ENCODE peak calls at places on chromosomes 1 and 21, in seven cellular contexts. One of them, this sample, is unnamed.

GRCh38 chr1:216742625-216743024 is 19.4 kb upstream of the ESRRG start:
- DNase-seq in stimulated activated naive CD8-positive, alpha-beta T cell treated with anti-CD3 and anti-CD28 coated beads, Interleukin-15, amount 100 ng/mL, for 72 hours: no peak
- DNase-seq in putamen: no peak
- DNase-seq in thoracic aorta: no peak
- DNase-seq in activated T-cell treated with anti-CD3 and anti-CD28 coated beads, Interleukin-2, amount 50 U/mL, for 72 hours: no peak
- DNase-seq in stimulated activated CD8-positive, alpha-beta memory T cell treated with anti-CD3 and anti-CD28 coated beads, Interleukin-2, amount 100 ng/mL, for 48 hours: no peak
- DNase-seq in iris pigment epithelial cell: peak
- DNase-seq in this sample: no peak

GRCh38 chr1:177927021-177927596 is 42.7 kb downstream of the SEC16B start:
- DNase-seq in stimulated activated CD8-positive, alpha-beta memory T cell treated with anti-CD3 and anti-CD28 coated beads, Interleukin-2, amount 100 ng/mL, for 48 hours: no peak
- DNase-seq in activated T-cell treated with anti-CD3 and anti-CD28 coated beads, Interleukin-2, amount 50 U/mL, for 72 hours: no peak
- DNase-seq in putamen: no peak
- DNase-seq in thoracic aorta: no peak
- DNase-seq in stimulated activated naive CD8-positive, alpha-beta T cell treated with anti-CD3 and anti-CD28 coated beads, Interleukin-15, amount 100 ng/mL, for 72 hours: no peak
- DNase-seq in iris pigment epithelial cell: peak
- DNase-seq in this sample: peak

GRCh38 chr1:198556969-198557368 is 16.5 kb upstream of the ATP6V1G3 start:
- DNase-seq in putamen: peak
- DNase-seq in stimulated activated CD8-positive, alpha-beta memory T cell treated with anti-CD3 and anti-CD28 coated beads, Interleukin-2, amount 100 ng/mL, for 48 hours: no peak
- DNase-seq in stimulated activated naive CD8-positive, alpha-beta T cell treated with anti-CD3 and anti-CD28 coated beads, Interleukin-15, amount 100 ng/mL, for 72 hours: peak
- DNase-seq in iris pigment epithelial cell: no peak
- DNase-seq in thoracic aorta: no peak
- DNase-seq in activated T-cell treated with anti-CD3 and anti-CD28 coated beads, Interleukin-2, amount 50 U/mL, for 72 hours: peak
- DNase-seq in this sample: no peak

GRCh38 chr1:201594575-201595245 is 55.8 kb downstream of the NAV1 start:
- DNase-seq in activated T-cell treated with anti-CD3 and anti-CD28 coated beads, Interleukin-2, amount 50 U/mL, for 72 hours: no peak
- DNase-seq in iris pigment epithelial cell: no peak
- DNase-seq in putamen: no peak
- DNase-seq in stimulated activated CD8-positive, alpha-beta memory T cell treated with anti-CD3 and anti-CD28 coated beads, Interleukin-2, amount 100 ng/mL, for 48 hours: no peak
- DNase-seq in stimulated activated naive CD8-positive, alpha-beta T cell treated with anti-CD3 and anti-CD28 coated beads, Interleukin-15, amount 100 ng/mL, for 72 hours: no peak
- DNase-seq in thoracic aorta: no peak
- DNase-seq in this sample: no peak

GRCh38 chr1:42454409-42454808 is 1.4 kb downstream of the ZMYND12 start:
- DNase-seq in activated T-cell treated with anti-CD3 and anti-CD28 coated beads, Interleukin-2, amount 50 U/mL, for 72 hours: no peak
- DNase-seq in putamen: no peak
- DNase-seq in thoracic aorta: no peak
- DNase-seq in iris pigment epithelial cell: no peak
- DNase-seq in stimulated activated naive CD8-positive, alpha-beta T cell treated with anti-CD3 and anti-CD28 coated beads, Interleukin-15, amount 100 ng/mL, for 72 hours: no peak
- DNase-seq in stimulated activated CD8-positive, alpha-beta memory T cell treated with anti-CD3 and anti-CD28 coated beads, Interleukin-2, amount 100 ng/mL, for 48 hours: no peak
- DNase-seq in this sample: no peak

GRCh38 chr1:40679165-40679953 is 12.1 kb upstream of the NFYC start:
- DNase-seq in thoracic aorta: no peak
- DNase-seq in stimulated activated CD8-positive, alpha-beta memory T cell treated with anti-CD3 and anti-CD28 coated beads, Interleukin-2, amount 100 ng/mL, for 48 hours: no peak
- DNase-seq in activated T-cell treated with anti-CD3 and anti-CD28 coated beads, Interleukin-2, amount 50 U/mL, for 72 hours: no peak
- DNase-seq in iris pigment epithelial cell: no peak
- DNase-seq in stimulated activated naive CD8-positive, alpha-beta T cell treated with anti-CD3 and anti-CD28 coated beads, Interleukin-15, amount 100 ng/mL, for 72 hours: no peak
- DNase-seq in putamen: no peak
- DNase-seq in this sample: no peak

GRCh38 chr1:208329291-208329690 is 85.1 kb upstream of the PLXNA2 start:
- DNase-seq in iris pigment epithelial cell: no peak
- DNase-seq in thoracic aorta: no peak
- DNase-seq in stimulated activated naive CD8-positive, alpha-beta T cell treated with anti-CD3 and anti-CD28 coated beads, Interleukin-15, amount 100 ng/mL, for 72 hours: no peak
- DNase-seq in stimulated activated CD8-positive, alpha-beta memory T cell treated with anti-CD3 and anti-CD28 coated beads, Interleukin-2, amount 100 ng/mL, for 48 hours: no peak
- DNase-seq in activated T-cell treated with anti-CD3 and anti-CD28 coated beads, Interleukin-2, amount 50 U/mL, for 72 hours: no peak
- DNase-seq in putamen: no peak
- DNase-seq in this sample: no peak

GRCh38 chr1:39694026-39694425 is 2.8 kb upstream of the HPCAL4 start:
- DNase-seq in iris pigment epithelial cell: no peak
- DNase-seq in stimulated activated CD8-positive, alpha-beta memory T cell treated with anti-CD3 and anti-CD28 coated beads, Interleukin-2, amount 100 ng/mL, for 48 hours: no peak
- DNase-seq in activated T-cell treated with anti-CD3 and anti-CD28 coated beads, Interleukin-2, amount 50 U/mL, for 72 hours: peak
- DNase-seq in putamen: no peak
- DNase-seq in thoracic aorta: no peak
- DNase-seq in stimulated activated naive CD8-positive, alpha-beta T cell treated with anti-CD3 and anti-CD28 coated beads, Interleukin-15, amount 100 ng/mL, for 72 hours: no peak
- DNase-seq in this sample: no peak

GRCh38 chr1:210214573-210215409 is 17.8 kb upstream of the SERTAD4 start:
- DNase-seq in putamen: no peak
- DNase-seq in thoracic aorta: no peak
- DNase-seq in iris pigment epithelial cell: no peak
- DNase-seq in stimulated activated naive CD8-positive, alpha-beta T cell treated with anti-CD3 and anti-CD28 coated beads, Interleukin-15, amount 100 ng/mL, for 72 hours: no peak
- DNase-seq in activated T-cell treated with anti-CD3 and anti-CD28 coated beads, Interleukin-2, amount 50 U/mL, for 72 hours: no peak
- DNase-seq in stimulated activated CD8-positive, alpha-beta memory T cell treated with anti-CD3 and anti-CD28 coated beads, Interleukin-2, amount 100 ng/mL, for 48 hours: no peak
- DNase-seq in this sample: no peak

GRCh38 chr1:9842781-9843575 is 19.2 kb upstream of the CLSTN1 start:
- DNase-seq in thoracic aorta: no peak
- DNase-seq in putamen: no peak
- DNase-seq in iris pigment epithelial cell: no peak
- DNase-seq in stimulated activated CD8-positive, alpha-beta memory T cell treated with anti-CD3 and anti-CD28 coated beads, Interleukin-2, amount 100 ng/mL, for 48 hours: no peak
- DNase-seq in activated T-cell treated with anti-CD3 and anti-CD28 coated beads, Interleukin-2, amount 50 U/mL, for 72 hours: no peak
- DNase-seq in stimulated activated naive CD8-positive, alpha-beta T cell treated with anti-CD3 and anti-CD28 coated beads, Interleukin-15, amount 100 ng/mL, for 72 hours: no peak
- DNase-seq in this sample: no peak

GRCh38 chr1:60835649-60836048 is 246.7 kb upstream of the NFIA start:
- DNase-seq in thoracic aorta: no peak
- DNase-seq in iris pigment epithelial cell: no peak
- DNase-seq in activated T-cell treated with anti-CD3 and anti-CD28 coated beads, Interleukin-2, amount 50 U/mL, for 72 hours: no peak
- DNase-seq in stimulated activated CD8-positive, alpha-beta memory T cell treated with anti-CD3 and anti-CD28 coated beads, Interleukin-2, amount 100 ng/mL, for 48 hours: no peak
- DNase-seq in stimulated activated naive CD8-positive, alpha-beta T cell treated with anti-CD3 and anti-CD28 coated beads, Interleukin-15, amount 100 ng/mL, for 72 hours: no peak
- DNase-seq in putamen: no peak
- DNase-seq in this sample: no peak

GRCh38 chr1:2785631-2786328 is 15.7 kb downstream of the TTC34 start:
- DNase-seq in activated T-cell treated with anti-CD3 and anti-CD28 coated beads, Interleukin-2, amount 50 U/mL, for 72 hours: no peak
- DNase-seq in thoracic aorta: no peak
- DNase-seq in stimulated activated CD8-positive, alpha-beta memory T cell treated with anti-CD3 and anti-CD28 coated beads, Interleukin-2, amount 100 ng/mL, for 48 hours: no peak
- DNase-seq in stimulated activated naive CD8-positive, alpha-beta T cell treated with anti-CD3 and anti-CD28 coated beads, Interleukin-15, amount 100 ng/mL, for 72 hours: no peak
- DNase-seq in putamen: no peak
- DNase-seq in iris pigment epithelial cell: no peak
- DNase-seq in this sample: no peak

GRCh38 chr21:35730325-35730724 is 330.0 kb downstream of the SETD4 start:
- DNase-seq in iris pigment epithelial cell: no peak
- DNase-seq in thoracic aorta: no peak
- DNase-seq in stimulated activated CD8-positive, alpha-beta memory T cell treated with anti-CD3 and anti-CD28 coated beads, Interleukin-2, amount 100 ng/mL, for 48 hours: no peak
- DNase-seq in stimulated activated naive CD8-positive, alpha-beta T cell treated with anti-CD3 and anti-CD28 coated beads, Interleukin-15, amount 100 ng/mL, for 72 hours: no peak
- DNase-seq in putamen: no peak
- DNase-seq in activated T-cell treated with anti-CD3 and anti-CD28 coated beads, Interleukin-2, amount 50 U/mL, for 72 hours: no peak
- DNase-seq in this sample: no peak

GRCh38 chr1:18619467-18619835 is 11.2 kb upstream of the PAX7 start:
- DNase-seq in iris pigment epithelial cell: no peak
- DNase-seq in thoracic aorta: no peak
- DNase-seq in putamen: no peak
- DNase-seq in activated T-cell treated with anti-CD3 and anti-CD28 coated beads, Interleukin-2, amount 50 U/mL, for 72 hours: no peak
- DNase-seq in stimulated activated naive CD8-positive, alpha-beta T cell treated with anti-CD3 and anti-CD28 coated beads, Interleukin-15, amount 100 ng/mL, for 72 hours: no peak
- DNase-seq in stimulated activated CD8-positive, alpha-beta memory T cell treated with anti-CD3 and anti-CD28 coated beads, Interleukin-2, amount 100 ng/mL, for 48 hours: no peak
- DNase-seq in this sample: no peak

GRCh38 chr1:45669379-45669778 is 17.0 kb downstream of the GPBP1L1 start:
- DNase-seq in putamen: no peak
- DNase-seq in stimulated activated naive CD8-positive, alpha-beta T cell treated with anti-CD3 and anti-CD28 coated beads, Interleukin-15, amount 100 ng/mL, for 72 hours: no peak
- DNase-seq in stimulated activated CD8-positive, alpha-beta memory T cell treated with anti-CD3 and anti-CD28 coated beads, Interleukin-2, amount 100 ng/mL, for 48 hours: no peak
- DNase-seq in thoracic aorta: no peak
- DNase-seq in activated T-cell treated with anti-CD3 and anti-CD28 coated beads, Interleukin-2, amount 50 U/mL, for 72 hours: no peak
- DNase-seq in iris pigment epithelial cell: no peak
- DNase-seq in this sample: peak